ENCODE peak calls at places on chromosomes 3 and 15, in eight cellular contexts. K is cardiac fibroblast, T is dorsolateral prefrontal cortex, L is psoas muscle, G is AG04449, N is left lung, C is bronchial epithelial cell, M is right atrium auricular region. W is an unnamed sample.

GRCh38 chr3:54837964-54838363 is 89.9 kb downstream of the LRTM1 start:
- DNase-seq in L (no peak), K (peak; percentile 47), N (no peak), M (no peak), G (no peak), C (no peak), T (no peak), W (no peak)

GRCh38 chr3:135103913-135104312 is 308.9 kb downstream of the EPHB1 start:
- DNase-seq in C (no peak), N (no peak), T (no peak), M (no peak), L (no peak), K (no peak), G (no peak), W (no peak)

GRCh38 chr3:48130321-48130881 is 57.8 kb downstream of the CDC25A start:
- DNase-seq in K (peak; percentile 68), G (no peak), M (peak; percentile 89), N (no peak), T (peak; percentile 45), C (no peak), L (peak; percentile 69), W (no peak)

GRCh38 chr3:172244011-172244410 is 204.2 kb downstream of the GHSR start:
- DNase-seq in T (no peak), G (no peak), M (no peak), C (peak; percentile 90), K (peak; percentile 82), N (no peak), L (no peak), W (no peak)

GRCh38 chr15:32844118-32844711 is 126.4 kb downstream of the GREM1 start:
- DNase-seq in N (no peak), C (peak; percentile 51), T (no peak), L (no peak), M (no peak), G (no peak), K (peak; percentile 75), W (no peak)

GRCh38 chr15:25863067-25863967 is at the start of gene ATP10A:
- DNase-seq in G (no peak), K (peak; percentile 62), T (no peak), N (peak; percentile 82), L (peak; percentile 48), M (no peak), C (no peak), W (peak; percentile 15)

GRCh38 chr15:40345867-40346578 is 4.8 kb upstream of the PHGR1 start:
- DNase-seq in T (no peak), C (no peak), G (no peak), L (no peak), N (no peak), K (no peak), M (no peak), W (no peak)

GRCh38 chr15:55168350-55168974 is 28.3 kb downstream of the RSL24D1 start:
- DNase-seq in G (peak; percentile 7), T (peak; percentile 50), M (no peak), N (peak; percentile 62), K (peak; percentile 76), L (peak; percentile 25), C (peak; percentile 68), W (peak; percentile 32)

GRCh38 chr3:65577875-65578274 is 460.8 kb downstream of the MAGI1 start:
- DNase-seq in K (no peak), G (no peak), N (peak; percentile 21), T (peak; percentile 42), M (no peak), L (no peak), C (no peak), W (no peak)

GRCh38 chr3:142355692-142356091 is 92.1 kb downstream of the XRN1 start:
- DNase-seq in K (no peak), T (no peak), C (no peak), L (no peak), N (no peak), G (no peak), M (no peak), W (no peak)

GRCh38 chr3:120615863-120616599 is 19.9 kb downstream of the NDUFB4 start:
- DNase-seq in T (peak; percentile 35), C (peak; percentile 9), K (peak; percentile 98), M (peak; percentile 60), G (peak; percentile 24), N (no peak), L (peak; percentile 56), W (no peak)

GRCh38 chr3:122258757-122259371 is 66.2 kb upstream of the CSTA start:
- DNase-seq in G (peak; percentile 2), K (peak; percentile 73), N (peak; percentile 87), M (peak; percentile 74), T (peak; percentile 40), L (peak; percentile 53), C (peak; percentile 66), W (peak; percentile 49)

GRCh38 chr3:149970716-149971402 is at the start of gene PFN2:
- DNase-seq in M (no peak), K (peak; percentile 75), C (peak; percentile 39), L (peak; percentile 83), N (peak; percentile 87), G (no peak), T (peak; percentile 58), W (peak; percentile 69)

GRCh38 chr3:175988401-175988800 is 1129.3 kb downstream of the NAALADL2 start:
- DNase-seq in N (no peak), C (no peak), M (no peak), K (no peak), L (no peak), T (no peak), G (no peak), W (no peak)

GRCh38 chr15:28977377-28978010 is 91.7 kb downstream of the APBA2 start:
- DNase-seq in N (no peak), T (peak; percentile 87), G (peak; percentile 95), K (peak; percentile 98), M (peak; percentile 60), C (peak; percentile 96), L (no peak), W (no peak)

GRCh38 chr3:42099020-42099765 is 8.0 kb downstream of the TRAK1 start:
- DNase-seq in K (no peak), N (no peak), L (no peak), G (no peak), C (no peak), T (no peak), M (peak; percentile 55), W (no peak)

GRCh38 chr15:57667171-57667924 is 39.2 kb upstream of the POLR2M start:
- DNase-seq in G (peak; percentile 21), N (no peak), M (no peak), L (no peak), C (peak; percentile 50), K (peak; percentile 79), T (no peak), W (no peak)

GRCh38 chr15:62894322-62895085 is 148.0 kb upstream of the TPM1 start:
- DNase-seq in L (no peak), C (peak; percentile 18), T (no peak), M (no peak), K (peak; percentile 62), N (no peak), G (no peak), W (no peak)

GRCh38 chr3:18442743-18443669 is 17.9 kb upstream of the SATB1 start:
- DNase-seq in T (no peak), C (no peak), L (no peak), G (no peak), N (no peak), M (no peak), K (no peak), W (no peak)

DNA sequence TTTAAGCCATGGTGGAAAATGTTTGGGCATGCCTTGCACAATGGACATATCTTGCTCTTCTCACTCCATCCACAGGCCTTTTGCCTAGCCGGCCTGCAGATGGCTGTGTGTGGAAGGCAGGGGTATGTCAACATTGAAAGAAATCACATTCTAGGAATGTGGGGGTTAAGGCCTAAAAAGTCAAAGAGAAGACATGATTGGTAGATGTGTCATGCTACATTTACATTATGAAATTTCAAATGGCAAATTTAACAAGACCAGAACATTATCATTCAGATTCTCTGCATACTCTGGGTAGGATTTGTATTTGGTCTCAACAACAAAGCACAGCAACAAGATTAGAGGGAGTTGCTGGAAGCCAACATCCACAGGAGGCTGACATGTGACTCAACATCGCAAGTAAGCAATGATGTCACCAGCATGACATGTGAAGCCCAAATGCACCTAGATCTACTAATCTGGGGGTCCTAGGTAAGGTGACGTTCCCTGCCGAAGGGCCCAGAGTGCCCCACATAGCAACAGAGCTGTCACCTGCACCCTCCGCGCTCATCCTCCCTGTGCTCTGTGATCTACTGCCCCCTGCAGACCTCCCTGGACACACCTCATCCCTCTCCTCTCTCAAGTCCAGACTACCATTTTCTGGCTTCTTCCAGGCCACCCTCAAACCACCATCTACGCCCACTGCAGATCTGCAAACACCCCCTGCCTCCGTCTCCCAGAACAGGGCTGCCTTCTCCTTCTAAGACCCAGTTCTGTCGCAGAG is 39.4 kb downstream of the CLDN18 start:
- DNase-seq in T (no peak), L (no peak), G (peak; percentile 72), M (no peak), C (peak; percentile 43), K (peak; percentile 78), N (no peak), W (no peak)
- TF ChIP-seq CTCF in T (no peak), L (no peak), G (peak; percentile 0), M (no peak), C (peak; percentile 10), K (peak; percentile 20), N (no peak), W (no peak)

GRCh38 chr15:50880221-50880620 is 28.3 kb upstream of the AP4E1 start:
- DNase-seq in T (no peak), N (no peak), G (no peak), L (no peak), K (no peak), C (no peak), M (no peak), W (no peak)

GRCh38 chr15:50873935-50874353 is 34.5 kb upstream of the AP4E1 start:
- DNase-seq in K (no peak), M (no peak), L (no peak), C (no peak), T (no peak), G (no peak), N (no peak), W (no peak)

GRCh38 chr15:50876260-50876988 is 32.1 kb upstream of the AP4E1 start:
- DNase-seq in K (no peak), M (no peak), G (no peak), N (no peak), L (no peak), C (no peak), T (no peak), W (no peak)

GRCh38 chr15:50879016-50879415 is 29.5 kb upstream of the AP4E1 start:
- DNase-seq in M (no peak), C (no peak), L (no peak), K (no peak), N (no peak), T (no peak), G (no peak), W (no peak)

GRCh38 chr15:50876989-50877360 is 31.5 kb upstream of the AP4E1 start:
- DNase-seq in M (peak; percentile 85), K (peak; percentile 96), T (peak; percentile 55), N (no peak), C (peak; percentile 78), G (peak; percentile 92), L (peak; percentile 29), W (peak; percentile 66)
- TF ChIP-seq CTCF in M (peak; percentile 99), K (peak; percentile 96), T (peak; percentile 95), N (peak; percentile 92), C (peak; percentile 95), G (peak; percentile 83), L (peak; percentile 97), W (peak; percentile 93)

GRCh38 chr15:78872972-78873795 is 494 bp downstream of the MORF4L1 start:
- DNase-seq in G (no peak), C (peak; percentile 78), M (peak; percentile 77), L (peak; percentile 79), T (peak; percentile 76), K (peak; percentile 91), N (peak; percentile 94), W (peak; percentile 79)
- TF ChIP-seq CTCF in G (peak; percentile 80), C (peak; percentile 51), M (peak; percentile 45), L (peak; percentile 3), T (peak; percentile 39), K (peak; percentile 52), N (peak; percentile 34), W (peak; percentile 66)

GRCh38 chr15:75785771-75786563 is 57.3 kb upstream of the UBE2Q2 start:
- DNase-seq in N (no peak), K (peak; percentile 8), G (no peak), C (no peak), L (no peak), T (no peak), M (no peak), W (no peak)
- TF ChIP-seq CTCF in N (no peak), K (peak; percentile 19), G (no peak), C (no peak), L (no peak), T (no peak), M (peak; percentile 29), W (peak; percentile 49)